ENCODE peak calls at places on chromosomes 3 and 15, in four cellular contexts. D is pulmonary artery endothelial cell; C is stimulated activated CD4-positive, alpha-beta T cell treated with anti-CD3 and anti-CD28 coated beads, Interleukin-4, amount 100 ng/mL, for 4 hours; A is iris pigment epithelial cell. H is an unnamed sample.

GRCh38 chr15:81235276-81235675 is 38.6 kb downstream of the IL16 start:
- DNase-seq in C (no peak), A (peak), D (no peak), H (no peak)

GRCh38 chr3:39779511-39780230 is 29.7 kb upstream of the MYRIP start:
- DNase-seq in D (no peak), A (no peak), C (no peak), H (no peak)

GRCh38 chr3:53885239-53885638 is 3.3 kb upstream of the ACTR8 start:
- DNase-seq in D (no peak), A (peak), C (no peak), H (no peak)

GRCh38 chr3:16472593-16472992 is 40.9 kb downstream of the RFTN1 start:
- DNase-seq in A (no peak), D (no peak), C (no peak), H (no peak)

GRCh38 chr15:38186505-38186904 is 66.1 kb upstream of the SPRED1 start:
- DNase-seq in C (no peak), A (no peak), D (no peak), H (no peak)

GRCh38 chr3:33377931-33378330 is 62.3 kb downstream of the UBP1 start:
- DNase-seq in A (peak), D (no peak), C (no peak), H (no peak)

GRCh38 chr3:47984089-47984759 is 32.0 kb downstream of the MAP4 start:
- DNase-seq in A (peak), C (no peak), D (no peak), H (no peak)

GRCh38 chr3:49967307-49967706 is 27.4 kb downstream of the RBM6 start:
- DNase-seq in D (no peak), C (no peak), A (peak), H (no peak)

GRCh38 chr15:76006136-76006778 is 6.0 kb downstream of the NRG4 start:
- DNase-seq in D (no peak), A (peak), C (no peak), H (no peak)

GRCh38 chr15:94743668-94744067 is 512.3 kb downstream of the MCTP2 start:
- DNase-seq in C (no peak), D (no peak), A (no peak), H (no peak)

GRCh38 chr3:69214241-69214640 is 91.8 kb upstream of the LMOD3 start:
- DNase-seq in D (no peak), A (no peak), C (no peak), H (no peak)

GRCh38 chr3:13235897-13236296 is 162.7 kb upstream of the IQSEC1 start:
- DNase-seq in C (no peak), D (no peak), A (no peak), H (no peak)

GRCh38 chr15:39919740-39920509 is at the start of gene GPR176:
- DNase-seq in A (peak), D (peak), C (peak), H (no peak)

GRCh38 chr3:188489639-188490405 is 335.9 kb downstream of the LPP start:
- DNase-seq in A (peak), C (no peak), D (no peak), H (no peak)

GRCh38 chr3:46372492-46373359 is 2.0 kb downstream of the CCR5 start:
- DNase-seq in C (no peak), A (peak), D (no peak), H (no peak)

GRCh38 chr3:105511031-105511430 is 144.3 kb downstream of the ALCAM start:
- DNase-seq in D (no peak), C (no peak), A (no peak), H (no peak)

GRCh38 chr3:198079771-198080520 is 119.9 kb downstream of the LMLN start:
- DNase-seq in A (peak), D (no peak), C (peak), H (peak)

GRCh38 chr15:38128389-38128788 is 124.2 kb upstream of the SPRED1 start:
- DNase-seq in C (no peak), D (no peak), A (peak), H (no peak)

GRCh38 chr15:44541282-44541958 is 4.5 kb downstream of the EIF3J start:
- DNase-seq in D (peak), C (no peak), A (peak), H (no peak)

GRCh38 chr3:70779296-70779695 is 466.9 kb upstream of the MDFIC2 start:
- DNase-seq in A (no peak), D (no peak), C (no peak), H (no peak)

GRCh38 chr15:31268911-31269784 is 57.5 kb upstream of the KLF13 start:
- DNase-seq in A (no peak), C (no peak), D (no peak), H (no peak)